ENCODE peak calls at places on chromosome 19, in four cellular contexts. M, D, I and X are unnamed samples. For H3K9me3, the result is how much of the 10 kb centered on the place peaks cover.

GRCh38 chr19:45781282-45782161 is 768 bp downstream of the DMPK start:
- DNase-seq in M (peak), I (no peak), D (peak), X (no peak)

GRCh38 chr19:40416918-40417713 is 3.9 kb upstream of the PRX start:
- DNase-seq in I (peak), D (peak), M (no peak), X (peak)

GRCh38 chr19:907183-907853 is 5.7 kb downstream of the R3HDM4 start:
- DNase-seq in D (no peak), M (no peak), I (peak), X (peak)

GRCh38 chr19:8392017-8392591 is 1.9 kb downstream of the RAB11B start:
- DNase-seq in I (peak), D (peak), M (no peak), X (no peak)

GRCh38 chr19:17950310-17951150 is 16.4 kb upstream of the KCNN1 start:
- DNase-seq in D (no peak), M (no peak), I (no peak), X (peak)

GRCh38 chr19:9155591-9155990 is 15.4 kb downstream of the ZNF317 start:
- DNase-seq in D (no peak), M (no peak), I (no peak), X (no peak)

GRCh38 chr19:33208904-33209843 is 15.0 kb downstream of the LRP3 start:
- DNase-seq in M (peak), I (no peak), D (no peak), X (no peak)

GRCh38 chr19:10797541-10798256 is 38.3 kb downstream of the TMED1 start:
- DNase-seq in M (no peak), D (no peak), I (no peak), X (peak)

GRCh38 chr19:34217952-34218817 is 36.2 kb upstream of the GARRE1 start:
- DNase-seq in I (no peak), M (no peak), D (no peak), X (no peak)
- H3K4me3 ChIP-seq in I (no peak), M (no peak), D (no peak), X (no peak)

GRCh38 chr19:6568816-6569215 is 22.1 kb downstream of the CD70 start:
- DNase-seq in M (no peak), D (no peak), I (no peak), X (no peak)
- H3K9me3 ChIP-seq in M (under half), D (under half), I (under half), X (under half)

GRCh38 chr19:2084993-2085720 is 11.0 kb downstream of the MOB3A start:
- DNase-seq in I (peak), D (peak), M (no peak), X (peak)

GRCh38 chr19:2080336-2080988 is 15.7 kb downstream of the MOB3A start:
- DNase-seq in D (no peak), M (no peak), I (no peak), X (no peak)

GRCh38 chr19:2079865-2080301 is 16.2 kb downstream of the MOB3A start:
- DNase-seq in M (no peak), D (no peak), I (no peak), X (no peak)

GRCh38 chr19:2081873-2082810 is 14.0 kb downstream of the MOB3A start:
- DNase-seq in M (no peak), I (peak), D (no peak), X (peak)

GRCh38 chr19:2083174-2083854 is 12.8 kb downstream of the MOB3A start:
- DNase-seq in D (no peak), I (no peak), M (no peak), X (peak)
- H3K4me3 ChIP-seq in D (peak), I (peak), M (no peak), X (peak)

GRCh38 chr19:41740415-41741243 is 14.7 kb upstream of the CEACAM6 start:
- DNase-seq in D (no peak), I (no peak), M (no peak), X (no peak)
- H3K9me3 ChIP-seq in D (under half), I (under half), M (under half), X (under half)